ENCODE peak calls at places on chromosomes 7 and 10, in seven cellular contexts. Q, D, J, G, O, Z and U are unnamed samples.

GRCh38 chr10:123183724-123184123 is 29.5 kb downstream of the BUB3 start:
- DNase-seq in Q (no peak), J (no peak), D (no peak), Z (no peak), G (no peak), O (no peak), U (no peak)

GRCh38 chr10:78830062-78830974 is 238.4 kb upstream of the ZMIZ1 start:
- DNase-seq in Q (no peak), Z (no peak), O (no peak), D (no peak), G (peak), J (no peak), U (no peak)

GRCh38 chr7:32100508-32100907 is 30.3 kb upstream of the PDE1C start:
- DNase-seq in J (no peak), D (no peak), G (no peak), O (no peak), Z (no peak), Q (no peak), U (no peak)

GRCh38 chr10:50544857-50545429 is 78.8 kb downstream of the SGMS1 start:
- DNase-seq in Z (no peak), Q (no peak), D (no peak), G (no peak), J (no peak), O (no peak), U (no peak)

GRCh38 chr10:119217937-119218579 is 10.7 kb downstream of the GRK5 start:
- DNase-seq in J (peak), Q (no peak), G (no peak), D (no peak), Z (no peak), O (no peak), U (peak)

GRCh38 chr10:42997151-42997848 is 79.6 kb upstream of the RET start:
- DNase-seq in Z (no peak), O (no peak), Q (no peak), G (no peak), J (no peak), D (no peak), U (no peak)

GRCh38 chr10:119316729-119317097 is 109.3 kb downstream of the GRK5 start:
- DNase-seq in Z (peak), G (peak), D (no peak), O (no peak), Q (no peak), J (peak), U (peak)

GRCh38 chr10:11214407-11214806 is 196.7 kb downstream of the CELF2 start:
- DNase-seq in D (no peak), O (no peak), Z (no peak), J (no peak), Q (no peak), G (no peak), U (no peak)

GRCh38 chr7:100176096-100176835 is 915 bp downstream of the GPC2 start:
- DNase-seq in Q (no peak), O (no peak), Z (no peak), J (no peak), D (no peak), G (no peak), U (no peak)

GRCh38 chr10:124728071-124728829 is 15.9 kb downstream of the FAM53B start:
- DNase-seq in Z (no peak), O (no peak), Q (no peak), D (no peak), G (no peak), J (peak), U (peak)

GRCh38 chr7:48389977-48390376 is 218.7 kb downstream of the ABCA13 start:
- DNase-seq in D (no peak), Z (peak), J (peak), O (peak), Q (no peak), G (peak), U (peak)

GRCh38 chr10:124573726-124574455 is 112.3 kb downstream of the LHPP start:
- DNase-seq in Q (no peak), G (no peak), D (no peak), O (no peak), J (no peak), Z (no peak), U (no peak)

GRCh38 chr7:55308186-55308929 is 56.8 kb upstream of the LANCL2 start:
- DNase-seq in G (no peak), Q (no peak), J (peak), D (no peak), Z (peak), O (no peak), U (peak)

GRCh38 chr10:122655524-122656307 is 43.9 kb downstream of the C10orf120 start:
- DNase-seq in O (no peak), Q (no peak), D (no peak), J (no peak), Z (no peak), G (no peak), U (no peak)

GRCh38 chr10:22783807-22784206 is 69.4 kb upstream of the PIP4K2A start:
- DNase-seq in G (no peak), O (no peak), Z (no peak), J (no peak), Q (no peak), D (no peak), U (no peak)
- TF ChIP-seq CTCF in G (no peak), O (no peak), Z (no peak), J (no peak), Q (no peak), D (no peak), U (no peak)

DNA sequence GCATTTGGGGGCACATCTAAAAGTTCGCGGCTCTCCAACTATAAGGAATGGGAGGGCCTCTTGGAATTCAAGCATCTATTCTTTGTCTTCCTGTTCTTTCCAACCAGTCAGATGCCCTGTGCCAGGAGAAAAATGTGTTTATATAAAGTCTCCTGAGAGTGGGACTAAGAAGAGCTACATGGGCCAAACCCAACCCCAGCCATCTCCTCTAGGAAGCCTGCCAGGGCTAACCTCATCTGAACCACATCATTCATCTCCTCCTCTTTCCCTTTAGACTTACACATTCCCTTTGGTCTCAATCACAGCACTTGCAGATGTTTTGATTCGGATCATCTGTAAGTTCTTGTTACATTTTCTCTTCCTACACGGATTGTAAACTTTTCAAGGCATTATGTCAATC is 62.6 kb downstream of the DOCK4 start:
- DNase-seq in O (no peak), Q (no peak), Z (peak), G (peak), D (no peak), J (peak), U (peak)
- H3K4me3 ChIP-seq in O (no peak), Q (no peak), Z (no peak), G (no peak), D (no peak), J (no peak), U (no peak)

GRCh38 chr10:75483188-75483587 is 51.8 kb downstream of the LRMDA start:
- DNase-seq in G (no peak), Z (no peak), J (no peak), Q (no peak), D (no peak), O (no peak), U (no peak)
- TF ChIP-seq CTCF in G (no peak), Z (no peak), J (no peak), Q (no peak), D (no peak), O (no peak), U (no peak)

DNA sequence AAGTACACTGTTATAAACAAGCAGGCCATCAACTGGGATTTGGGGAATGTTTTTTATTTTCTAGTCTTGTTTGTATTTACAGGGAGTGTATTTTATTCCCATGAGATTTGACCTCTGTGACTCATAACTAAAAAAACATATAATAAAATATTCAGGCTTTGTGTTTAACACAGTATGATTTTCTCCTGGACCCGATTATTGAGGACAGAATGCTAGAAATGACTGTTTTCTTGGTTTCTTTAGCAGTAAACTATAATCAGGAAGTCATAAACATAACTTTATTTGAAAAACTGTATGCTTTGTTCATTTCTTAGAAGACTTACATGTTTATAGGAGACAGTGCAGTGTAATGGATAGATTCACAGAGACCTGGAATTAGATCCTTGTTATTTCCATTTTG is 2.1 kb downstream of the NHLRC2 start:
- DNase-seq in Q (no peak), D (no peak), O (no peak), Z (no peak), G (no peak), J (no peak), U (no peak)
- H3K4me3 ChIP-seq in Q (no peak), D (peak), O (peak), Z (no peak), G (peak), J (peak), U (no peak)

DNA sequence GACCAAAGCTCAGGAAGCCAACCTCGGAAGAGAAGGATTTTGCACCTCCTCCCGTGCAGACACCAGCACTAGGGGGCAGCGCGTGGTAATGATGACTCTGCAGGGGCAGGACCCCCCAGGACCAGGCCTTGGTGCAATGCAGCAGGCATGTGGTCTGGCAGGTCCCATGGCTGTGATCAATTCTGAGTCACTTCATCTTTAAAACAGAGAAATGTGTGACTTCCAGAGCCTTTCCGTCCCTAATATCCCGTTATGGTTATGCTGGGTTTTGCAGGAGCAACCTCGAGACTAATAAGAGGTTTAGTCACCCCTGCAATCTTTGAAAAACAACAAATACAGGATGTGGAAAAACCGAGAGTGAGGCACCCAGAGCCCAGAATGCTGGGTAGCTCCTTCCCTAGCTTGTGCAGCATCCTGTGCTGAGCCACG is 30.2 kb upstream of the GJD4 start:
- DNase-seq in J (peak), D (no peak), Q (no peak), Z (peak), G (peak), O (no peak), U (peak)
- TF ChIP-seq CTCF in J (peak), D (no peak), Q (no peak), Z (peak), G (peak), O (peak), U (peak)

DNA sequence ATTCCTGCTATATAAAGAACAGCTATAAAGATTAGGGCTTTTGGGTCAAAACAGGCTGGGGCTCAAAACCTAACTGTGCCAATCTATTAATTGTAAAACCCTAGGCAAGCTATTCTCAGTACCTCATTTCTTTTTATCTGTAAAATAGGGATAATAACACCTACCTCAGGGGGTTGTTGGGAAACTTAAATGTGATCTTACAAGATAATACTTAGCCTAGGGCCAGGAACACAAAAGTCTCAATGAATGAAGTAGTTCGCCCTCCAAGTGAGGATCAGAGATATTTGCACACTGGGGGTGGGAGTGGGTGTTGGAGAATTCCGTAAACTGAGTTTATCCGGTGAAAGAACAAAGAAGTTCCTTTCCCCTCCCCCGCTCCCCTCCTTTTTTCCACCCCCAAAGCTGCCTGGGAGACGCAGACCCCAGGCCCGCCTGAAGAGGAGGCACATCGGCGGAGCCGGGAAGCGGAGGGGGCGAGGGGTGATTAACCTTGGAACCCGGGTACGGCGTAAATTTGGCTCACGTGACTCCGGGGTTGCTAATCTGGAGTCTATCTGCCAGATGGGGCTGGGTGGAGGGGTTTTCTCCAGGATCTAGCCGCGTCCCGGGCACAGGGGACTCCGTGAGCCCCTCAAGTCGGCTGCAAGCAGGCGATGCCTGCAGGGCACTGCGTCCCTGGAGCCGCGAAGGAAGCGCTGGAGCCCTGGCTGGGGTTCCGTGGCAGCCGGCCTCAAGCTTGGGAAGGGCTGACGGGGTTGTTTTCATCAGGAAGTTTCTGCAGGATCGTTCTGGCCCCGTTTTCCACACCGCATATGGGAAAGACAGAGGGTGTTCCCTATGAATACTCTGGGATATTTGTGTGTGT is 1.3 kb upstream of the PODXL start:
- DNase-seq in J (no peak), Z (no peak), G (no peak), D (peak), O (no peak), Q (peak), U (no peak)
- H3K4me3 ChIP-seq in J (peak), Z (peak), G (peak), D (peak), O (peak), Q (peak), U (peak)

DNA sequence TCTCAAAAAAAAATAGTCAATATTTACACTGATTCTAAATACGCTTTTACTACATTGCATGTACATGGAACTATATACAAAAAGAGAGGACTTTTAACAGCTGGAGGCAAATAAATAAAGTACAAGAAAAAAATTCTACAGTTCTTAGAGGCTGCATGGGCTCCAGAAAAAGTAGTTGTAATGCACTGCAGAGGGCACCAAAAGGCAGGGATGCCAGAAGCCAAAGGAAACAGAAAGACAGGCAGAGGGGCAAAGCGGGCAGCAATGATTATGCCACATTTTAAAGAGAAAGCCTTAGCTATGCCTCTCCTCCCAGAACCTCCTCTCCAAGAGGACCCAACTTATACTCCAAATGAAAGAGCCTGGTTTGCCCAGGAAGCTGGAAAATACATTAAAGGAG is 11.6 kb upstream of the ADCK2 start:
- DNase-seq in Z (no peak), G (no peak), Q (no peak), J (no peak), O (no peak), D (no peak), U (peak)
- TF ChIP-seq CTCF in Z (peak), G (peak), Q (no peak), J (peak), O (peak), D (no peak), U (peak)